ENCODE peak calls at places on chromosome 1, in ten cellular contexts. P, I, U, O, X, G, Y, V, A and M are unnamed samples.

GRCh38 chr1:34787461-34788420 is 5.1 kb upstream of the GJA4 start:
- DNase-seq in P (no peak), I (peak), U (peak), O (peak), X (no peak), G (no peak), Y (no peak), V (no peak), A (no peak), M (no peak)

GRCh38 chr1:54549181-54549924 is 1.3 kb downstream of the ACOT11 start:
- DNase-seq in P (no peak), I (no peak), U (no peak), O (no peak), X (no peak), G (no peak), Y (peak), V (peak), A (no peak), M (no peak)

GRCh38 chr1:66764994-66765578 is 12.8 kb downstream of the DYNLT5 start:
- DNase-seq in P (no peak), I (peak), U (peak), O (peak), X (peak), G (no peak), Y (no peak), V (no peak), A (peak), M (peak)

GRCh38 chr1:149899460-149900284 is at the start of gene BOLA1:
- DNase-seq in P (peak), I (peak), U (peak), O (peak), X (peak), G (peak), Y (peak), V (peak), A (peak), M (peak)

GRCh38 chr1:56268519-56268918 is 310.8 kb downstream of the PLPP3 start:
- DNase-seq in P (no peak), I (no peak), U (no peak), O (no peak), X (no peak), G (no peak), Y (no peak), V (no peak), A (no peak), M (no peak)

GRCh38 chr1:7008975-7009740 is 223.9 kb downstream of the CAMTA1 start:
- DNase-seq in P (no peak), I (no peak), U (no peak), O (no peak), X (no peak), G (no peak), Y (peak), V (no peak), A (no peak), M (no peak)

GRCh38 chr1:116116040-116116439 is 4.8 kb downstream of the MAB21L3 start:
- DNase-seq in P (no peak), I (no peak), U (no peak), O (no peak), X (no peak), G (no peak), Y (no peak), V (no peak), A (no peak), M (no peak)

GRCh38 chr1:208158640-208159541 is 85.3 kb downstream of the PLXNA2 start:
- DNase-seq in P (no peak), I (peak), U (peak), O (no peak), X (no peak), G (no peak), Y (no peak), V (no peak), A (no peak), M (no peak)

GRCh38 chr1:51705035-51705434 is 88.1 kb downstream of the OSBPL9 start:
- DNase-seq in P (no peak), I (no peak), U (no peak), O (no peak), X (no peak), G (no peak), Y (no peak), V (no peak), A (no peak), M (no peak)

GRCh38 chr1:47656719-47657685 is 219.2 kb downstream of the FOXD2 start:
- DNase-seq in P (no peak), I (peak), U (no peak), O (peak), X (no peak), G (no peak), Y (no peak), V (peak), A (no peak), M (no peak)

GRCh38 chr1:119186471-119186870 is 46.0 kb upstream of the WARS2 start:
- DNase-seq in P (no peak), I (no peak), U (peak), O (no peak), X (no peak), G (no peak), Y (no peak), V (no peak), A (no peak), M (no peak)

GRCh38 chr1:235098991-235099390 is 29.6 kb downstream of the TOMM20 start:
- DNase-seq in P (no peak), I (no peak), U (no peak), O (no peak), X (no peak), G (no peak), Y (no peak), V (no peak), A (no peak), M (no peak)

GRCh38 chr1:110462964-110463363 is 12.0 kb downstream of the PROK1 start:
- DNase-seq in P (no peak), I (no peak), U (no peak), O (peak), X (no peak), G (no peak), Y (no peak), V (no peak), A (no peak), M (no peak)

GRCh38 chr1:156750191-156750931 is 1.1 kb downstream of the HDGF start:
- DNase-seq in P (no peak), I (no peak), U (peak), O (peak), X (peak), G (peak), Y (no peak), V (no peak), A (no peak), M (peak)

GRCh38 chr1:39268112-39268581 is 63.7 kb downstream of the MACF1 start:
- DNase-seq in P (peak), I (peak), U (no peak), O (peak), X (peak), G (no peak), Y (no peak), V (no peak), A (no peak), M (peak)

GRCh38 chr1:172581779-172582178 is 48.8 kb downstream of the SUCO start:
- DNase-seq in P (no peak), I (peak), U (no peak), O (peak), X (no peak), G (no peak), Y (no peak), V (no peak), A (no peak), M (no peak)